ENCODE peak calls at places on chromosomes 5 and 9, in six cellular contexts. One of them, this sample, is unnamed.

GRCh38 chr9:89477395-89477794 is 20.5 kb downstream of the SEMA4D start:
- DNase-seq in psoas muscle: no peak
- DNase-seq in ascending aorta: no peak
- DNase-seq in NT2/D1: no peak
- DNase-seq in naive thymus-derived CD4-positive, alpha-beta T cell: peak; percentile 55
- DNase-seq in tibial nerve: no peak
- DNase-seq in this sample: no peak

GRCh38 chr5:139514486-139514856 is 31.9 kb upstream of the STING1 start:
- DNase-seq in naive thymus-derived CD4-positive, alpha-beta T cell: no peak
- DNase-seq in NT2/D1: no peak
- DNase-seq in tibial nerve: no peak
- DNase-seq in ascending aorta: no peak
- DNase-seq in psoas muscle: no peak
- DNase-seq in this sample: no peak

GRCh38 chr9:114429488-114429887 is 41.7 kb upstream of the AKNA start:
- DNase-seq in psoas muscle: no peak
- DNase-seq in tibial nerve: no peak
- DNase-seq in NT2/D1: no peak
- DNase-seq in ascending aorta: peak; percentile 59
- DNase-seq in naive thymus-derived CD4-positive, alpha-beta T cell: no peak
- DNase-seq in this sample: no peak

GRCh38 chr9:112541690-112542089 is 55.1 kb downstream of the KIAA1958 start:
- DNase-seq in psoas muscle: no peak
- DNase-seq in ascending aorta: no peak
- DNase-seq in tibial nerve: no peak
- DNase-seq in NT2/D1: no peak
- DNase-seq in naive thymus-derived CD4-positive, alpha-beta T cell: no peak
- DNase-seq in this sample: no peak

GRCh38 chr5:91058575-91058974 is 324.5 kb downstream of the ARRDC3 start:
- DNase-seq in psoas muscle: no peak
- DNase-seq in tibial nerve: no peak
- DNase-seq in naive thymus-derived CD4-positive, alpha-beta T cell: no peak
- DNase-seq in ascending aorta: no peak
- DNase-seq in NT2/D1: no peak
- DNase-seq in this sample: no peak

GRCh38 chr5:85500869-85501268 is 1116.2 kb upstream of the EDIL3 start:
- DNase-seq in naive thymus-derived CD4-positive, alpha-beta T cell: no peak
- DNase-seq in tibial nerve: no peak
- DNase-seq in ascending aorta: no peak
- DNase-seq in NT2/D1: peak; percentile 8
- DNase-seq in psoas muscle: no peak
- DNase-seq in this sample: no peak

GRCh38 chr5:111929892-111930291 is 172.9 kb upstream of the NREP start:
- DNase-seq in psoas muscle: no peak
- DNase-seq in NT2/D1: no peak
- DNase-seq in naive thymus-derived CD4-positive, alpha-beta T cell: no peak
- DNase-seq in ascending aorta: no peak
- DNase-seq in tibial nerve: no peak
- DNase-seq in this sample: no peak

GRCh38 chr9:120531683-120532300 is 48.2 kb downstream of the CDK5RAP2 start:
- DNase-seq in tibial nerve: no peak
- DNase-seq in ascending aorta: no peak
- DNase-seq in naive thymus-derived CD4-positive, alpha-beta T cell: no peak
- DNase-seq in psoas muscle: no peak
- DNase-seq in NT2/D1: no peak
- DNase-seq in this sample: no peak

GRCh38 chr9:31671011-31671410 is 713.4 kb upstream of the ACO1 start:
- DNase-seq in psoas muscle: no peak
- DNase-seq in naive thymus-derived CD4-positive, alpha-beta T cell: no peak
- DNase-seq in NT2/D1: no peak
- DNase-seq in tibial nerve: no peak
- DNase-seq in ascending aorta: no peak
- DNase-seq in this sample: no peak

GRCh38 chr5:142145106-142145900 is 36.7 kb downstream of the NDFIP1 start:
- DNase-seq in tibial nerve: peak; percentile 56
- DNase-seq in naive thymus-derived CD4-positive, alpha-beta T cell: peak; percentile 59
- DNase-seq in NT2/D1: peak; percentile 60
- DNase-seq in ascending aorta: peak; percentile 77
- DNase-seq in psoas muscle: no peak
- DNase-seq in this sample: peak; percentile 31

GRCh38 chr9:136244116-136244775 is 1.4 kb downstream of the QSOX2 start:
- DNase-seq in psoas muscle: no peak
- DNase-seq in tibial nerve: no peak
- DNase-seq in ascending aorta: no peak
- DNase-seq in naive thymus-derived CD4-positive, alpha-beta T cell: peak; percentile 33
- DNase-seq in NT2/D1: no peak
- DNase-seq in this sample: no peak

GRCh38 chr9:89746385-89747116 is 141.7 kb downstream of the GADD45G start:
- DNase-seq in NT2/D1: no peak
- DNase-seq in psoas muscle: peak; percentile 74
- DNase-seq in naive thymus-derived CD4-positive, alpha-beta T cell: no peak
- DNase-seq in ascending aorta: no peak
- DNase-seq in tibial nerve: no peak
- DNase-seq in this sample: no peak

GRCh38 chr5:80860934-80861613 is 99.1 kb upstream of the RASGRF2 start:
- DNase-seq in naive thymus-derived CD4-positive, alpha-beta T cell: no peak
- DNase-seq in NT2/D1: no peak
- DNase-seq in ascending aorta: no peak
- DNase-seq in psoas muscle: no peak
- DNase-seq in tibial nerve: no peak
- DNase-seq in this sample: no peak

GRCh38 chr5:42858031-42858643 is 46.4 kb upstream of the SELENOP start:
- DNase-seq in ascending aorta: no peak
- DNase-seq in psoas muscle: no peak
- DNase-seq in naive thymus-derived CD4-positive, alpha-beta T cell: no peak
- DNase-seq in tibial nerve: no peak
- DNase-seq in NT2/D1: no peak
- DNase-seq in this sample: no peak

GRCh38 chr9:121662896-121663580 is 11.6 kb downstream of the DAB2IP start:
- DNase-seq in naive thymus-derived CD4-positive, alpha-beta T cell: no peak
- DNase-seq in NT2/D1: no peak
- DNase-seq in ascending aorta: no peak
- DNase-seq in psoas muscle: peak; percentile 34
- DNase-seq in tibial nerve: no peak
- DNase-seq in this sample: no peak

GRCh38 chr9:81529556-81530193 is 159.7 kb downstream of the TLE1 start:
- DNase-seq in psoas muscle: no peak
- DNase-seq in ascending aorta: peak; percentile 75
- DNase-seq in NT2/D1: peak; percentile 16
- DNase-seq in naive thymus-derived CD4-positive, alpha-beta T cell: no peak
- DNase-seq in tibial nerve: no peak
- DNase-seq in this sample: no peak

DNA sequence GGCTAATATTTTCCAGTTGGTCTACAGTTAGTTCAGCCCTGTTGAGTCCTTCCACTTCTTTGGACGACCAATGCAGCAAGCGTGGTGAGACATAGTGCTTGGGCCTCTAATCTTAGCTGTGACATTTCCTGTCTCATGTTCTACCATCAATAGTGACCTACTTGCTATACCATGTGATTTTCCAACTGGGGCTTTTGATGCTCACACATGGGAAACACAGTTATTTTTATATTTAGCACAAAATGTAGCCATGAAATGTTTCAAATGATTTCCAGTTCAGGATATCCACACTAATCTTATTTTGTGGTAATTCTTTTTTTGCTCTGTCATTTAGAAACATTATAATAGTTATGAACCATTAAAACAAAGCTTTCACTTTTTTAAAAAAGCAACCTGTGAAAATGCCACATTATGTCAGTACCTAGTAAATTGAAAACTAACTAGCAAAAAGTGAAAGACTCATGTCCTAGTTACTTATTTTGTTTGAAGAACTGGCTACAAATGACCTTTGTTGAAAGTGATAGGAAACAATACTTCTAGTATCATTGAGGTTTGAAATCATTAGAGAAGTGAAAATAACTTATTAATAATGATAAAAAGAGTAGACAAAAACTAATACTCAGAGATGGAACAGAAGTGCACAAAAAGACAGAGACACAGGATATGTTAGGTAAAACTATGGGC is 18.3 kb downstream of the MARCHF3 start:
- DNase-seq in ascending aorta: no peak
- DNase-seq in tibial nerve: no peak
- DNase-seq in naive thymus-derived CD4-positive, alpha-beta T cell: no peak
- DNase-seq in NT2/D1: no peak
- DNase-seq in psoas muscle: no peak
- DNase-seq in this sample: no peak
- H3K4me1 ChIP-seq in ascending aorta: no peaks in the 10 kb centered on the region
- H3K4me1 ChIP-seq in tibial nerve: peaks cover 8% of the 10 kb centered on the region
- H3K4me1 ChIP-seq in naive thymus-derived CD4-positive, alpha-beta T cell: peaks cover 18% of the 10 kb centered on the region
- H3K4me1 ChIP-seq in NT2/D1: no peaks in the 10 kb centered on the region
- H3K4me1 ChIP-seq in psoas muscle: peaks cover 38% of the 10 kb centered on the region
- H3K4me1 ChIP-seq in this sample: no peaks in the 10 kb centered on the region

GRCh38 chr9:106921341-106921899 is 58.5 kb downstream of the ZNF462 start:
- DNase-seq in NT2/D1: no peak
- DNase-seq in naive thymus-derived CD4-positive, alpha-beta T cell: peak; percentile 49
- DNase-seq in tibial nerve: no peak
- DNase-seq in ascending aorta: no peak
- DNase-seq in psoas muscle: no peak
- DNase-seq in this sample: no peak
- H3K4me1 ChIP-seq in NT2/D1: peaks cover 3% of the 10 kb centered on the region
- H3K4me1 ChIP-seq in naive thymus-derived CD4-positive, alpha-beta T cell: no peaks in the 10 kb centered on the region
- H3K4me1 ChIP-seq in tibial nerve: peaks cover 52% of the 10 kb centered on the region
- H3K4me1 ChIP-seq in ascending aorta: no peaks in the 10 kb centered on the region
- H3K4me1 ChIP-seq in psoas muscle: peaks cover 49% of the 10 kb centered on the region
- H3K4me1 ChIP-seq in this sample: peaks cover 17% of the 10 kb centered on the region

GRCh38 chr9:127578627-127578951 is 33.5 kb upstream of the STXBP1 start:
- DNase-seq in psoas muscle: no peak
- DNase-seq in ascending aorta: no peak
- DNase-seq in naive thymus-derived CD4-positive, alpha-beta T cell: no peak
- DNase-seq in NT2/D1: no peak
- DNase-seq in tibial nerve: no peak
- DNase-seq in this sample: no peak
- H3K4me1 ChIP-seq in psoas muscle: peaks cover 4% of the 10 kb centered on the region
- H3K4me1 ChIP-seq in ascending aorta: peaks cover 15% of the 10 kb centered on the region
- H3K4me1 ChIP-seq in naive thymus-derived CD4-positive, alpha-beta T cell: peaks cover 4% of the 10 kb centered on the region
- H3K4me1 ChIP-seq in NT2/D1: peaks cover 19% of the 10 kb centered on the region
- H3K4me1 ChIP-seq in tibial nerve: peaks cover 48% of the 10 kb centered on the region
- H3K4me1 ChIP-seq in this sample: peaks cover 35% of the 10 kb centered on the region

DNA sequence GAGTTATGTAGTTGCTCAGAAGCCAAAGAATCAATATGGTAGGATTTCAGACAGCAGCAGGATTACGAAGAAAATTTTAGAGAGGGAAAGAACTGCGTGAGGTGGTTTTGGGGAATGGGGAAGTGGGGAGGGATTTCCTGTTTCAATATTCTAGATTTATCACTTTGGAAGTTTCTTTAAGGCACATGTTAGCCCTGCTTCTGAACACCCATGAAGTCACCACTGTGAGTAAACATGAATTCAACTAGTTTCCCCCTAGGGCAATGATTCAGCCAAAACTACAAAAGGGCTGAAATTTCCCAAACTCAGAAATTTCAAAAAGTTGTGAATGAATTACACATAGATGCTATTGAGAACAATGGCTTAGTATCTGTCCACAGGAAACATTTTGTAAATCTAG is 132.2 kb downstream of the EBF1 start:
- DNase-seq in psoas muscle: no peak
- DNase-seq in naive thymus-derived CD4-positive, alpha-beta T cell: no peak
- DNase-seq in NT2/D1: no peak
- DNase-seq in tibial nerve: no peak
- DNase-seq in ascending aorta: no peak
- DNase-seq in this sample: no peak
- H3K4me1 ChIP-seq in psoas muscle: no peaks in the 10 kb centered on the region
- H3K4me1 ChIP-seq in naive thymus-derived CD4-positive, alpha-beta T cell: no peaks in the 10 kb centered on the region
- H3K4me1 ChIP-seq in NT2/D1: no peaks in the 10 kb centered on the region
- H3K4me1 ChIP-seq in tibial nerve: peaks cover 35% of the 10 kb centered on the region
- H3K4me1 ChIP-seq in ascending aorta: no peaks in the 10 kb centered on the region
- H3K4me1 ChIP-seq in this sample: no peaks in the 10 kb centered on the region

GRCh38 chr9:99544526-99544925 is 277.2 kb upstream of the NR4A3 start:
- DNase-seq in tibial nerve: no peak
- DNase-seq in naive thymus-derived CD4-positive, alpha-beta T cell: no peak
- DNase-seq in psoas muscle: no peak
- DNase-seq in NT2/D1: no peak
- DNase-seq in ascending aorta: no peak
- DNase-seq in this sample: no peak
- H3K4me1 ChIP-seq in tibial nerve: no peaks in the 10 kb centered on the region
- H3K4me1 ChIP-seq in naive thymus-derived CD4-positive, alpha-beta T cell: no peaks in the 10 kb centered on the region
- H3K4me1 ChIP-seq in psoas muscle: no peaks in the 10 kb centered on the region
- H3K4me1 ChIP-seq in NT2/D1: no peaks in the 10 kb centered on the region
- H3K4me1 ChIP-seq in ascending aorta: no peaks in the 10 kb centered on the region
- H3K4me1 ChIP-seq in this sample: no peaks in the 10 kb centered on the region

DNA sequence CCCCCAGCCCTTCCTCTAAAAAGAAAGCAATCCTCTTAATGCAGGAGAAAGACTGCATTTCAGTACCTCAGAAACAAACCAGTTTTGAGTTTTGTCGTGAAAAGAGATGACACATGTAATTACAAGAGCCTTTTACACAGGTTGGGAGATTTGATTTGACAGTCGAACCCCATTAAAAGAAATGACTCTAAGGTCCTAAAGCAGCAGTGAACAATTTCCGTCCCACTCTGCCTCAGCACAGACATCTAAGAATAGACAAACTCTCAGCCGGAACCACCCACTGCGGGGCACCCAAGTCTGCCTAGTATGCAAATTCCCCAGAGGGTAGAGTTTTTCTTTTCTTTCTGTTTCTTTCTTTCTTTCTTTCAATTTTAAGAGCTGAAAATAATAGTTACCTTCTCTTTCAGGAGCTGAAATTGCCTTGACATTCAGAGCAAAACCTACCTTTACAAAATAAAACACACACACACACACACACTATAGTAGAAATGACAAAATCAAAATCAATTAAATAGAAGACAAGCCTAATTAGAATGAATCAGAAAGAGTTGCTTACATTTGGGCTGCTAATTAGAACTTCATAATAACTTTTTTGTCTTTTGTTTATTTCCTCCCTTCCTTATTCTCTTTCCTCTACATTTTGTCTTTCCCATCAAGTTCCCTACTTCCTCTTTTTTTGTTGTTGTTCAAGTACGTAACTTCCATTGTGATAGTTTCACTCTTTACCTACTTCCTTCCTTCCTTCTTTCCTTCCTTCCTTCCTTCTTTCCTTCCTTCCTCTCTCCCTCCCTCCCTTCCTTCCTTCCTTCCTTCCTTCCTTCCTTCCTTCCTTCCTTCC is 65.1 kb downstream of the BASP1 start:
- DNase-seq in NT2/D1: no peak
- DNase-seq in ascending aorta: no peak
- DNase-seq in naive thymus-derived CD4-positive, alpha-beta T cell: no peak
- DNase-seq in psoas muscle: no peak
- DNase-seq in tibial nerve: no peak
- DNase-seq in this sample: no peak
- H3K4me1 ChIP-seq in NT2/D1: no peaks in the 10 kb centered on the region
- H3K4me1 ChIP-seq in ascending aorta: no peaks in the 10 kb centered on the region
- H3K4me1 ChIP-seq in naive thymus-derived CD4-positive, alpha-beta T cell: no peaks in the 10 kb centered on the region
- H3K4me1 ChIP-seq in psoas muscle: no peaks in the 10 kb centered on the region
- H3K4me1 ChIP-seq in tibial nerve: peaks cover 6% of the 10 kb centered on the region
- H3K4me1 ChIP-seq in this sample: no peaks in the 10 kb centered on the region

This sample was measured in breast epithelium.